ENCODE peak calls at places on chromosomes 7 and 10, in ten cellular contexts. Z is OCI-LY7, V is nephron progenitor cell, O is progenitor cell of endocrine pancreas, M is brain microvascular endothelial cell, X is B cell, J is mesothelial cell of epicardium, U is neural progenitor cell, I is ovary, N is endodermal cell. S is an unnamed sample.

GRCh38 chr10:88205842-88206446 is 342.5 kb downstream of the PTEN start:
- DNase-seq in M (no peak), X (no peak), V (no peak), U (no peak), O (no peak), N (no peak), I (no peak), J (no peak), Z (no peak), S (no peak)

GRCh38 chr10:29946953-29947700 is 112.3 kb downstream of the JCAD start:
- DNase-seq in J (no peak), U (peak; percentile 27), Z (no peak), I (no peak), O (no peak), X (no peak), N (peak; percentile 86), M (peak; percentile 83), V (no peak), S (no peak)

GRCh38 chr7:1853619-1854520 is 183.8 kb downstream of the ELFN1 start:
- DNase-seq in Z (no peak), X (no peak), M (no peak), J (peak; percentile 24), V (peak; percentile 29), N (peak; percentile 46), U (peak; percentile 2), O (peak; percentile 37), I (no peak), S (no peak)

GRCh38 chr10:8927705-8928104 is 873.2 kb downstream of the GATA3 start:
- DNase-seq in V (no peak), I (no peak), U (no peak), X (no peak), Z (no peak), M (no peak), O (no peak), J (no peak), N (no peak), S (no peak)

GRCh38 chr7:131843862-131844261 is 287.4 kb upstream of the PODXL start:
- DNase-seq in U (no peak), I (no peak), N (no peak), J (peak; percentile 56), M (peak; percentile 12), V (peak; percentile 30), Z (no peak), X (no peak), O (no peak), S (no peak)

GRCh38 chr10:91416339-91416868 is 6.3 kb downstream of the HECTD2 start:
- DNase-seq in U (no peak), X (no peak), I (no peak), N (no peak), O (no peak), Z (no peak), J (no peak), V (no peak), M (no peak), S (no peak)

GRCh38 chr10:4588824-4589223 is 237.2 kb upstream of the AKR1E2 start:
- DNase-seq in X (no peak), O (no peak), I (no peak), U (no peak), N (no peak), J (no peak), V (no peak), Z (no peak), M (no peak), S (no peak)

GRCh38 chr10:7378602-7379403 is 32.0 kb downstream of the SFMBT2 start:
- DNase-seq in J (no peak), U (no peak), X (no peak), N (no peak), I (no peak), O (no peak), Z (no peak), M (no peak), V (no peak), S (no peak)

GRCh38 chr10:124824507-124824906 is 22.9 kb downstream of the ABRAXAS2 start:
- DNase-seq in V (no peak), J (no peak), I (no peak), O (no peak), M (no peak), X (no peak), U (no peak), Z (no peak), N (no peak), S (no peak)

GRCh38 chr10:35835545-35835944 is 193.4 kb upstream of the FZD8 start:
- DNase-seq in V (no peak), N (no peak), X (no peak), J (no peak), M (no peak), U (no peak), Z (no peak), O (no peak), I (no peak), S (no peak)

GRCh38 chr10:14507156-14507555 is 176.4 kb upstream of the FRMD4A start:
- DNase-seq in M (no peak), I (no peak), V (no peak), N (no peak), J (no peak), U (no peak), O (no peak), Z (no peak), X (no peak), S (no peak)

GRCh38 chr7:25527665-25528064 is 299.4 kb upstream of the NPVF start:
- DNase-seq in M (no peak), J (no peak), O (no peak), X (no peak), Z (no peak), U (no peak), I (no peak), N (no peak), V (no peak), S (no peak)

DNA sequence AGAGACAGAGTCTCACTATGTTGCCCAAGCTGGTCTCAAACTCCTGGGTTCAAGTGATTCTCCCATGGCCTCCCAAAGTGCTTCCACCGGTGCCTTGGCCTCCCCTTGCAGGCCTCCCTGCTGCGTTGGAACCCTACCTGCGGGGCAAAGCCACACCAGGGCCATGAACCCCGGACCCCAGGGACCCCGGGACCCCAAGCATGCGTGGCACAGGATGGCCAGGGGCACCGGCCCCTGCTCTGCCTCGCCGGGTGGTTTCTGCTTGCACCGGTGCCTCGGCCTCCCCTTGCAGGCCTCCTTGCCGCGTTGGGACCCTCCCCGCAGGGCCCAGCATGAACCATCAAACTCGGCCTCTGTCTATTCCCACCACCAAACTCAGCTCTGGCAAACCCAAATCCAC is 301.0 kb upstream of the NPVF start:
- DNase-seq in U (no peak), J (no peak), Z (no peak), O (no peak), M (no peak), I (no peak), V (no peak), N (no peak), X (no peak), S (no peak)
- TF ChIP-seq CTCF in U (no peak), J (no peak), Z (no peak), O (no peak), M (no peak), I (no peak), V (no peak), N (no peak), X (no peak), S (no peak)

GRCh38 chr10:121709674-121710073 is 111.4 kb upstream of the FGFR2 start:
- DNase-seq in V (no peak), Z (no peak), M (peak; percentile 59), U (no peak), O (no peak), X (no peak), N (no peak), J (no peak), I (no peak), S (no peak)
- TF ChIP-seq CTCF in V (no peak), Z (no peak), M (no peak), U (no peak), O (no peak), X (no peak), N (no peak), J (no peak), I (no peak), S (no peak)

GRCh38 chr7:94893661-94894060 is 13.7 kb upstream of the PPP1R9A start:
- DNase-seq in O (no peak), M (no peak), U (no peak), Z (no peak), V (no peak), N (no peak), I (no peak), X (no peak), J (no peak), S (no peak)

GRCh38 chr7:94888995-94889523 is 18.3 kb upstream of the PPP1R9A start:
- DNase-seq in I (no peak), N (no peak), O (no peak), J (no peak), U (no peak), M (no peak), X (no peak), V (no peak), Z (no peak), S (no peak)

GRCh38 chr7:94883676-94884075 is 23.7 kb upstream of the PPP1R9A start:
- DNase-seq in U (peak; percentile 16), J (no peak), Z (no peak), N (no peak), O (no peak), M (no peak), X (no peak), I (no peak), V (no peak), S (no peak)

GRCh38 chr7:94882891-94883290 is 24.5 kb upstream of the PPP1R9A start:
- DNase-seq in J (no peak), U (no peak), V (no peak), N (no peak), Z (no peak), O (no peak), M (no peak), I (no peak), X (no peak), S (no peak)

DNA sequence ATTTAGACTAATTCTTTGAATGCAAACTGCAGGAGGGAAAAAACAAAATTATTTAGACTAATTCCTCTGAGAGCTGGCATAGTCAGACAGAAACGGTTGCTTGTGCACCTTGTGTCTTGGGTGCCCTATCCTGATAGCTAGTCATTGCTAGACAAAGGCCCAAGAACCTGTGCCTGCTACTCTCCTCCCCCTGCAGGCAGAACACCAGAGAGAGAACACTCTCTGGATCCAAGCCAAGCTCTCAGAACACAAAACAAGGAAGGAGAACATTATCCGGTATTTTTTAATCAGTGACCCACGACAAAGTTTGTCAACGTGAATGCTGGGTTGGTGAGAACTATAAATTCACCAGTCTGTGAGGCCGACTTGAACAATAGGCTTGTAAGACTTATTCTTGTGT is 18.9 kb upstream of the PPP1R9A start:
- DNase-seq in O (no peak), N (no peak), M (no peak), J (no peak), U (no peak), Z (no peak), I (no peak), V (no peak), X (no peak), S (no peak)
- TF ChIP-seq CTCF in O (no peak), N (peak; percentile 68), M (peak; percentile 55), J (no peak), U (no peak), Z (no peak), I (no peak), V (no peak), X (no peak), S (peak; percentile 32)

DNA sequence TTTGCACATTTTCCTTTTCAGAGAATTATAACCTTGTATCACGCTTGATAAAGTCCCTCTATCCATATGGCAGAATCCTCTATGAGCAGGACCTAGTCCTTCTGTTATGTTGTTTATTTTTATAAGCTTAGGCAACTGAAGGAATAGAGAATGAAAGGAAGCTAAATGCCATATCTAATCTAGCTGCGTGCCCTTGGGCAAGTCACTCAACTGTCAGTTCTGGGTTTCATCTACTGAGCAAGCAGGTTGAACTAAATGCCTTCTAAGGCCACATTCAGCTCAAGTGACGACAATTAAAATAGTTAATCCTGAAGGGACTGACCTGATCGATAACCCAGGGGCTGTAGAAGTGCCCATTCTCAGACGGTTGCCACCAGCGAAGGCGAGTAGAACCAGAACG is 93.9 kb upstream of the SLC26A5 start:
- DNase-seq in O (no peak), Z (no peak), N (no peak), U (no peak), J (no peak), I (no peak), V (no peak), X (no peak), M (no peak), S (no peak)
- TF ChIP-seq CTCF in O (no peak), Z (no peak), N (no peak), U (no peak), J (no peak), I (no peak), V (no peak), X (no peak), M (no peak), S (no peak)

S was measured in neural crest cell.